ENCODE peak calls at places on chromosomes 5 and 9, in ten cellular contexts. One of them, this sample, is unnamed.

GRCh38 chr5:40484495-40484894 is 195.2 kb upstream of the PTGER4 start:
- DNase-seq in OCI-LY7: peak
- DNase-seq in iPS DF 6.9: no peak
- DNase-seq in WTC11: no peak
- DNase-seq in H7: no peak
- DNase-seq in NCI-H1417: no peak
- DNase-seq in upper lobe of right lung: no peak
- DNase-seq in AG09319: no peak
- DNase-seq in glomerular endothelial cell: no peak
- DNase-seq in DMS 273 treated with DMSO at 0.1 percent for 48 hours: no peak
- DNase-seq in this sample: no peak

GRCh38 chr5:156326718-156327259 is at the start of gene SGCD:
- DNase-seq in OCI-LY7: no peak
- DNase-seq in iPS DF 6.9: no peak
- DNase-seq in WTC11: no peak
- DNase-seq in H7: peak
- DNase-seq in NCI-H1417: no peak
- DNase-seq in upper lobe of right lung: peak
- DNase-seq in AG09319: peak
- DNase-seq in glomerular endothelial cell: no peak
- DNase-seq in DMS 273 treated with DMSO at 0.1 percent for 48 hours: peak
- DNase-seq in this sample: peak

GRCh38 chr9:87324613-87325194 is 173.0 kb upstream of the DAPK1 start:
- DNase-seq in OCI-LY7: peak
- DNase-seq in iPS DF 6.9: no peak
- DNase-seq in WTC11: no peak
- DNase-seq in H7: peak
- DNase-seq in NCI-H1417: peak
- DNase-seq in upper lobe of right lung: no peak
- DNase-seq in AG09319: peak
- DNase-seq in glomerular endothelial cell: peak
- DNase-seq in DMS 273 treated with DMSO at 0.1 percent for 48 hours: peak
- DNase-seq in this sample: no peak

GRCh38 chr5:40198736-40199135 is 481.0 kb upstream of the PTGER4 start:
- DNase-seq in OCI-LY7: no peak
- DNase-seq in iPS DF 6.9: no peak
- DNase-seq in WTC11: no peak
- DNase-seq in H7: no peak
- DNase-seq in NCI-H1417: no peak
- DNase-seq in upper lobe of right lung: no peak
- DNase-seq in AG09319: no peak
- DNase-seq in glomerular endothelial cell: no peak
- DNase-seq in DMS 273 treated with DMSO at 0.1 percent for 48 hours: no peak
- DNase-seq in this sample: no peak

GRCh38 chr9:89310486-89311345 is at the start of gene CKS2:
- DNase-seq in OCI-LY7: peak
- DNase-seq in iPS DF 6.9: peak
- DNase-seq in WTC11: peak
- DNase-seq in H7: peak
- DNase-seq in NCI-H1417: peak
- DNase-seq in upper lobe of right lung: peak
- DNase-seq in AG09319: peak
- DNase-seq in glomerular endothelial cell: peak
- DNase-seq in DMS 273 treated with DMSO at 0.1 percent for 48 hours: peak
- DNase-seq in this sample: peak

GRCh38 chr9:133489253-133490190 is 10.6 kb upstream of the SLC2A6 start:
- DNase-seq in OCI-LY7: no peak
- DNase-seq in iPS DF 6.9: no peak
- DNase-seq in WTC11: no peak
- DNase-seq in H7: peak
- DNase-seq in NCI-H1417: no peak
- DNase-seq in upper lobe of right lung: peak
- DNase-seq in AG09319: no peak
- DNase-seq in glomerular endothelial cell: no peak
- DNase-seq in DMS 273 treated with DMSO at 0.1 percent for 48 hours: no peak
- DNase-seq in this sample: no peak

GRCh38 chr5:168114444-168115017 is 176.9 kb upstream of the WWC1 start:
- DNase-seq in OCI-LY7: peak
- DNase-seq in iPS DF 6.9: peak
- DNase-seq in WTC11: peak
- DNase-seq in H7: peak
- DNase-seq in NCI-H1417: peak
- DNase-seq in upper lobe of right lung: peak
- DNase-seq in AG09319: no peak
- DNase-seq in glomerular endothelial cell: no peak
- DNase-seq in DMS 273 treated with DMSO at 0.1 percent for 48 hours: peak
- DNase-seq in this sample: peak

GRCh38 chr5:71905804-71906711 is 187.0 kb downstream of the CARTPT start:
- DNase-seq in OCI-LY7: no peak
- DNase-seq in iPS DF 6.9: no peak
- DNase-seq in WTC11: no peak
- DNase-seq in H7: no peak
- DNase-seq in NCI-H1417: peak
- DNase-seq in upper lobe of right lung: no peak
- DNase-seq in AG09319: no peak
- DNase-seq in glomerular endothelial cell: no peak
- DNase-seq in DMS 273 treated with DMSO at 0.1 percent for 48 hours: no peak
- DNase-seq in this sample: no peak

GRCh38 chr5:175589714-175590113 is 68.2 kb upstream of the HRH2 start:
- DNase-seq in OCI-LY7: no peak
- DNase-seq in iPS DF 6.9: no peak
- DNase-seq in WTC11: no peak
- DNase-seq in H7: no peak
- DNase-seq in NCI-H1417: peak
- DNase-seq in upper lobe of right lung: no peak
- DNase-seq in AG09319: no peak
- DNase-seq in glomerular endothelial cell: no peak
- DNase-seq in DMS 273 treated with DMSO at 0.1 percent for 48 hours: no peak
- DNase-seq in this sample: no peak

GRCh38 chr5:5278815-5279381 is 138.8 kb downstream of the ADAMTS16 start:
- DNase-seq in OCI-LY7: no peak
- DNase-seq in iPS DF 6.9: no peak
- DNase-seq in WTC11: no peak
- DNase-seq in H7: no peak
- DNase-seq in NCI-H1417: no peak
- DNase-seq in upper lobe of right lung: no peak
- DNase-seq in AG09319: no peak
- DNase-seq in glomerular endothelial cell: no peak
- DNase-seq in DMS 273 treated with DMSO at 0.1 percent for 48 hours: no peak
- DNase-seq in this sample: no peak

GRCh38 chr5:93100976-93101375 is 480.0 kb downstream of the NR2F1-AS1 start:
- DNase-seq in OCI-LY7: no peak
- DNase-seq in iPS DF 6.9: no peak
- DNase-seq in WTC11: no peak
- DNase-seq in H7: no peak
- DNase-seq in NCI-H1417: no peak
- DNase-seq in upper lobe of right lung: no peak
- DNase-seq in AG09319: no peak
- DNase-seq in glomerular endothelial cell: no peak
- DNase-seq in DMS 273 treated with DMSO at 0.1 percent for 48 hours: no peak
- DNase-seq in this sample: peak

GRCh38 chr5:174535691-174536090 is 188.7 kb upstream of the MSX2 start:
- DNase-seq in OCI-LY7: no peak
- DNase-seq in iPS DF 6.9: no peak
- DNase-seq in WTC11: no peak
- DNase-seq in H7: no peak
- DNase-seq in NCI-H1417: no peak
- DNase-seq in upper lobe of right lung: no peak
- DNase-seq in AG09319: no peak
- DNase-seq in glomerular endothelial cell: no peak
- DNase-seq in DMS 273 treated with DMSO at 0.1 percent for 48 hours: no peak
- DNase-seq in this sample: no peak

GRCh38 chr5:160460377-160461049 is 38.9 kb downstream of the PTTG1 start:
- DNase-seq in OCI-LY7: no peak
- DNase-seq in iPS DF 6.9: no peak
- DNase-seq in WTC11: no peak
- DNase-seq in H7: no peak
- DNase-seq in NCI-H1417: no peak
- DNase-seq in upper lobe of right lung: no peak
- DNase-seq in AG09319: no peak
- DNase-seq in glomerular endothelial cell: no peak
- DNase-seq in DMS 273 treated with DMSO at 0.1 percent for 48 hours: peak
- DNase-seq in this sample: no peak

GRCh38 chr5:88438006-88438405 is 169.4 kb upstream of the TMEM161B start:
- DNase-seq in OCI-LY7: no peak
- DNase-seq in iPS DF 6.9: no peak
- DNase-seq in WTC11: no peak
- DNase-seq in H7: no peak
- DNase-seq in NCI-H1417: no peak
- DNase-seq in upper lobe of right lung: no peak
- DNase-seq in AG09319: no peak
- DNase-seq in glomerular endothelial cell: no peak
- DNase-seq in DMS 273 treated with DMSO at 0.1 percent for 48 hours: no peak
- DNase-seq in this sample: no peak

GRCh38 chr9:93143830-93144530 is 9.9 kb upstream of the NINJ1 start:
- DNase-seq in OCI-LY7: peak
- DNase-seq in iPS DF 6.9: no peak
- DNase-seq in WTC11: no peak
- DNase-seq in H7: peak
- DNase-seq in NCI-H1417: no peak
- DNase-seq in upper lobe of right lung: no peak
- DNase-seq in AG09319: no peak
- DNase-seq in glomerular endothelial cell: no peak
- DNase-seq in DMS 273 treated with DMSO at 0.1 percent for 48 hours: peak
- DNase-seq in this sample: peak

GRCh38 chr5:151001436-151001835 is 19.0 kb upstream of the GPX3 start:
- DNase-seq in OCI-LY7: no peak
- DNase-seq in iPS DF 6.9: no peak
- DNase-seq in WTC11: no peak
- DNase-seq in H7: no peak
- DNase-seq in NCI-H1417: no peak
- DNase-seq in upper lobe of right lung: no peak
- DNase-seq in AG09319: no peak
- DNase-seq in glomerular endothelial cell: no peak
- DNase-seq in DMS 273 treated with DMSO at 0.1 percent for 48 hours: no peak
- DNase-seq in this sample: no peak

GRCh38 chr9:81595887-81596558 is 93.3 kb downstream of the TLE1 start:
- DNase-seq in OCI-LY7: no peak
- DNase-seq in iPS DF 6.9: peak
- DNase-seq in WTC11: peak
- DNase-seq in H7: peak
- DNase-seq in NCI-H1417: peak
- DNase-seq in upper lobe of right lung: no peak
- DNase-seq in AG09319: no peak
- DNase-seq in glomerular endothelial cell: no peak
- DNase-seq in DMS 273 treated with DMSO at 0.1 percent for 48 hours: no peak
- DNase-seq in this sample: peak

GRCh38 chr9:114000063-114000454 is 78.0 kb downstream of the AMBP start:
- DNase-seq in OCI-LY7: no peak
- DNase-seq in iPS DF 6.9: no peak
- DNase-seq in WTC11: no peak
- DNase-seq in H7: peak
- DNase-seq in NCI-H1417: no peak
- DNase-seq in upper lobe of right lung: no peak
- DNase-seq in AG09319: no peak
- DNase-seq in glomerular endothelial cell: no peak
- DNase-seq in DMS 273 treated with DMSO at 0.1 percent for 48 hours: no peak
- DNase-seq in this sample: no peak

GRCh38 chr5:108481355-108481931 is 99.5 kb upstream of the FBXL17 start:
- DNase-seq in OCI-LY7: peak
- DNase-seq in iPS DF 6.9: peak
- DNase-seq in WTC11: no peak
- DNase-seq in H7: peak
- DNase-seq in NCI-H1417: peak
- DNase-seq in upper lobe of right lung: no peak
- DNase-seq in AG09319: no peak
- DNase-seq in glomerular endothelial cell: no peak
- DNase-seq in DMS 273 treated with DMSO at 0.1 percent for 48 hours: peak
- DNase-seq in this sample: peak

GRCh38 chr5:39757121-39757520 is 332.3 kb upstream of the DAB2 start:
- DNase-seq in OCI-LY7: no peak
- DNase-seq in iPS DF 6.9: no peak
- DNase-seq in WTC11: no peak
- DNase-seq in H7: no peak
- DNase-seq in NCI-H1417: no peak
- DNase-seq in upper lobe of right lung: no peak
- DNase-seq in AG09319: no peak
- DNase-seq in glomerular endothelial cell: no peak
- DNase-seq in DMS 273 treated with DMSO at 0.1 percent for 48 hours: no peak
- DNase-seq in this sample: no peak

GRCh38 chr5:131533844-131534243 is 101.2 kb downstream of the RAPGEF6 start:
- DNase-seq in OCI-LY7: no peak
- DNase-seq in iPS DF 6.9: no peak
- DNase-seq in WTC11: no peak
- DNase-seq in H7: no peak
- DNase-seq in NCI-H1417: peak
- DNase-seq in upper lobe of right lung: no peak
- DNase-seq in AG09319: no peak
- DNase-seq in glomerular endothelial cell: no peak
- DNase-seq in DMS 273 treated with DMSO at 0.1 percent for 48 hours: peak
- DNase-seq in this sample: no peak

GRCh38 chr5:113336975-113337374 is 97.8 kb downstream of the TSSK1B start:
- DNase-seq in OCI-LY7: peak
- DNase-seq in iPS DF 6.9: no peak
- DNase-seq in WTC11: peak
- DNase-seq in H7: peak
- DNase-seq in NCI-H1417: peak
- DNase-seq in upper lobe of right lung: no peak
- DNase-seq in AG09319: no peak
- DNase-seq in glomerular endothelial cell: no peak
- DNase-seq in DMS 273 treated with DMSO at 0.1 percent for 48 hours: peak
- DNase-seq in this sample: peak

GRCh38 chr9:118268046-118268445 is 563.8 kb downstream of the TLR4 start:
- DNase-seq in OCI-LY7: no peak
- DNase-seq in iPS DF 6.9: no peak
- DNase-seq in WTC11: no peak
- DNase-seq in H7: no peak
- DNase-seq in NCI-H1417: peak
- DNase-seq in upper lobe of right lung: no peak
- DNase-seq in AG09319: no peak
- DNase-seq in glomerular endothelial cell: no peak
- DNase-seq in DMS 273 treated with DMSO at 0.1 percent for 48 hours: no peak
- DNase-seq in this sample: no peak

GRCh38 chr5:146967646-146968045 is 89.1 kb upstream of the PPP2R2B start:
- DNase-seq in OCI-LY7: no peak
- DNase-seq in iPS DF 6.9: no peak
- DNase-seq in WTC11: no peak
- DNase-seq in H7: no peak
- DNase-seq in NCI-H1417: no peak
- DNase-seq in upper lobe of right lung: no peak
- DNase-seq in AG09319: no peak
- DNase-seq in glomerular endothelial cell: no peak
- DNase-seq in DMS 273 treated with DMSO at 0.1 percent for 48 hours: no peak
- DNase-seq in this sample: peak

GRCh38 chr9:76717611-76718010 is 46.6 kb upstream of the PCA3 start:
- DNase-seq in OCI-LY7: no peak
- DNase-seq in iPS DF 6.9: no peak
- DNase-seq in WTC11: no peak
- DNase-seq in H7: no peak
- DNase-seq in NCI-H1417: no peak
- DNase-seq in upper lobe of right lung: no peak
- DNase-seq in AG09319: no peak
- DNase-seq in glomerular endothelial cell: no peak
- DNase-seq in DMS 273 treated with DMSO at 0.1 percent for 48 hours: no peak
- DNase-seq in this sample: no peak

GRCh38 chr5:112283943-112284342 is 135.1 kb downstream of the EPB41L4A start:
- DNase-seq in OCI-LY7: no peak
- DNase-seq in iPS DF 6.9: no peak
- DNase-seq in WTC11: no peak
- DNase-seq in H7: no peak
- DNase-seq in NCI-H1417: peak
- DNase-seq in upper lobe of right lung: no peak
- DNase-seq in AG09319: no peak
- DNase-seq in glomerular endothelial cell: no peak
- DNase-seq in DMS 273 treated with DMSO at 0.1 percent for 48 hours: no peak
- DNase-seq in this sample: no peak

GRCh38 chr5:178994580-178995340 is at the start of gene GRM6:
- DNase-seq in OCI-LY7: no peak
- DNase-seq in iPS DF 6.9: no peak
- DNase-seq in WTC11: peak
- DNase-seq in H7: peak
- DNase-seq in NCI-H1417: no peak
- DNase-seq in upper lobe of right lung: no peak
- DNase-seq in AG09319: no peak
- DNase-seq in glomerular endothelial cell: no peak
- DNase-seq in DMS 273 treated with DMSO at 0.1 percent for 48 hours: no peak
- DNase-seq in this sample: no peak

GRCh38 chr9:89414670-89415069 is 83.2 kb downstream of the SEMA4D start:
- DNase-seq in OCI-LY7: no peak
- DNase-seq in iPS DF 6.9: no peak
- DNase-seq in WTC11: no peak
- DNase-seq in H7: no peak
- DNase-seq in NCI-H1417: no peak
- DNase-seq in upper lobe of right lung: no peak
- DNase-seq in AG09319: no peak
- DNase-seq in glomerular endothelial cell: no peak
- DNase-seq in DMS 273 treated with DMSO at 0.1 percent for 48 hours: no peak
- DNase-seq in this sample: no peak